ENCODE peak calls at places on chromosomes 12 and 14, in seven cellular contexts. C is nucleus accumbens, F is hypothalamus, T is fibroblast of mammary gland, W is cardiac muscle cell, G is cerebellum, M is GM10248. I is an unnamed sample.

GRCh38 chr12:128761305-128761880 is 62.4 kb downstream of the SLC15A4 start:
- DNase-seq in M (no peak), F (no peak), C (no peak), G (no peak), W (no peak), T (no peak), I (no peak)

GRCh38 chr12:57737467-57738141 is 938 bp downstream of the AGAP2 start:
- DNase-seq in C (no peak), W (peak; percentile 21), M (no peak), F (no peak), G (no peak), T (no peak), I (peak; percentile 71)

GRCh38 chr12:51009038-51009437 is 17.1 kb downstream of the SLC11A2 start:
- DNase-seq in T (peak; percentile 24), C (peak; percentile 82), M (peak; percentile 30), W (peak; percentile 17), F (peak; percentile 34), G (no peak), I (no peak)

GRCh38 chr14:24959791-24960331 is 90.1 kb downstream of the STXBP6 start:
- DNase-seq in W (no peak), F (no peak), G (no peak), T (peak; percentile 16), C (no peak), M (peak; percentile 11), I (no peak)

GRCh38 chr14:55099741-55100140 is 29.3 kb upstream of the LGALS3 start:
- DNase-seq in T (peak; percentile 80), W (peak; percentile 73), G (no peak), M (no peak), C (no peak), F (no peak), I (no peak)

GRCh38 chr12:111753144-111753881 is 13.4 kb upstream of the ALDH2 start:
- DNase-seq in G (peak; percentile 78), M (peak; percentile 75), C (peak; percentile 47), F (peak; percentile 18), T (peak; percentile 69), W (peak; percentile 82), I (peak; percentile 79)

GRCh38 chr12:92208613-92209121 is 63.0 kb upstream of the BTG1 start:
- DNase-seq in T (peak; percentile 35), C (no peak), W (peak; percentile 67), G (no peak), F (no peak), M (peak; percentile 43), I (no peak)

GRCh38 chr14:22393796-22394195 is 195.2 kb downstream of the DAD1 start:
- DNase-seq in G (no peak), M (no peak), T (no peak), C (no peak), W (no peak), F (no peak), I (no peak)

GRCh38 chr14:86961106-86961716 is 1031.8 kb downstream of the GALC start:
- DNase-seq in F (no peak), C (no peak), W (no peak), G (no peak), M (no peak), T (peak; percentile 32), I (no peak)

GRCh38 chr12:60144395-60144794 is 548.6 kb downstream of the SLC16A7 start:
- DNase-seq in G (no peak), F (no peak), C (no peak), M (no peak), T (no peak), W (no peak), I (no peak)

GRCh38 chr12:118714051-118714460 is 267.3 kb upstream of the SRRM4 start:
- DNase-seq in G (peak; percentile 18), C (peak; percentile 19), F (no peak), W (no peak), M (peak; percentile 51), T (no peak), I (peak; percentile 76)

GRCh38 chr12:9760699-9761406 is at the start of gene CD69:
- DNase-seq in M (peak; percentile 42), G (no peak), C (no peak), T (no peak), W (no peak), F (no peak), I (no peak)

GRCh38 chr14:49893309-49894213 is 679 bp downstream of the ARF6 start:
- DNase-seq in M (peak; percentile 75), W (peak; percentile 63), G (peak; percentile 47), F (no peak), C (no peak), T (no peak), I (peak; percentile 30)

GRCh38 chr14:90999299-90999698 is 61.1 kb downstream of the RPS6KA5 start:
- DNase-seq in G (no peak), M (no peak), W (no peak), T (no peak), F (no peak), C (peak; percentile 60), I (no peak)

GRCh38 chr14:68862954-68863594 is 70.2 kb upstream of the ZFP36L1 start:
- DNase-seq in G (peak; percentile 72), W (peak; percentile 90), T (peak; percentile 82), F (no peak), C (peak; percentile 53), M (peak; percentile 75), I (peak; percentile 84)

GRCh38 chr12:6529291-6529737 is 5.0 kb upstream of the GAPDH start:
- DNase-seq in T (no peak), G (no peak), W (no peak), F (no peak), M (no peak), C (no peak), I (no peak)

GRCh38 chr14:93007225-93007997 is 84.5 kb downstream of the CHGA start:
- DNase-seq in F (no peak), T (peak; percentile 89), M (no peak), G (peak; percentile 45), W (peak; percentile 65), C (peak; percentile 24), I (no peak)

GRCh38 chr12:115351513-115352077 is 667.6 kb upstream of the TBX3 start:
- DNase-seq in M (no peak), F (no peak), T (peak; percentile 81), G (no peak), C (no peak), W (peak; percentile 86), I (no peak)

GRCh38 chr12:46547421-46548340 is 175.1 kb upstream of the SLC38A2 start:
- DNase-seq in M (no peak), W (no peak), C (no peak), T (peak; percentile 49), G (no peak), F (no peak), I (no peak)

GRCh38 chr12:32644455-32644854 is 34.6 kb upstream of the DNM1L start:
- DNase-seq in G (no peak), T (no peak), W (peak; percentile 73), C (no peak), M (no peak), F (no peak), I (no peak)

I was measured in glutamatergic neuron.